ENCODE peak calls at places on chromosomes 13 and 19, in nine cellular contexts. M is HFFc6, V is choroid plexus epithelial cell, K is RWPE1, G is smooth muscle cell of the brain vasculature, O is Peyer's patch, A is NCI-H1092, I is iris pigment epithelial cell, U is NCI-H345. Q is an unnamed sample.

GRCh38 chr13:28530729-28531194 is 35.8 kb upstream of the FLT1 start:
- DNase-seq in K (no peak), M (peak), V (peak), I (peak), U (no peak), O (no peak), A (no peak), G (peak), Q (no peak)

GRCh38 chr13:22517544-22517943 is 663.2 kb upstream of the SGCG start:
- DNase-seq in O (no peak), I (no peak), U (peak), M (no peak), K (no peak), V (no peak), G (no peak), A (peak), Q (no peak)

GRCh38 chr19:51687791-51688664 is 5.1 kb upstream of the SPACA6 start:
- DNase-seq in G (no peak), V (peak), U (no peak), A (no peak), I (peak), K (peak), M (peak), O (no peak), Q (no peak)

GRCh38 chr13:30873519-30873918 is 32.6 kb upstream of the MEDAG start:
- DNase-seq in K (no peak), I (no peak), M (no peak), V (no peak), A (no peak), O (no peak), G (no peak), U (no peak), Q (no peak)

GRCh38 chr19:23855676-23856075 is 59.0 kb upstream of the ZNF726 start:
- DNase-seq in M (no peak), U (no peak), K (no peak), G (no peak), A (no peak), V (no peak), I (no peak), O (no peak), Q (no peak)

GRCh38 chr13:76014618-76015315 is 378.6 kb downstream of the LMO7 start:
- DNase-seq in G (no peak), A (no peak), V (peak), U (no peak), I (peak), M (no peak), K (no peak), O (no peak), Q (no peak)

GRCh38 chr19:28400953-28401671 is 811.8 kb downstream of the UQCRFS1 start:
- DNase-seq in M (no peak), I (no peak), O (no peak), G (no peak), A (no peak), V (no peak), K (no peak), U (peak), Q (no peak)

GRCh38 chr19:38362076-38362945 is 12.1 kb upstream of the PSMD8 start:
- DNase-seq in A (no peak), O (peak), G (no peak), K (peak), V (peak), U (peak), I (peak), M (peak), Q (peak)

GRCh38 chr19:6264077-6264445 is 15.7 kb downstream of the MLLT1 start:
- DNase-seq in V (peak), I (peak), M (no peak), K (no peak), A (no peak), G (no peak), U (no peak), O (no peak), Q (no peak)

GRCh38 chr13:94997126-94997525 is 284.8 kb upstream of the SOX21 start:
- DNase-seq in K (no peak), O (no peak), I (no peak), V (no peak), U (no peak), A (no peak), M (no peak), G (no peak), Q (no peak)

GRCh38 chr13:90787007-90787406 is 560.5 kb upstream of the MIR17HG start:
- DNase-seq in U (no peak), K (no peak), V (peak), M (no peak), O (no peak), I (peak), G (no peak), A (no peak), Q (no peak)

GRCh38 chr13:73995752-73996151 is 138.5 kb downstream of the KLF12 start:
- DNase-seq in A (no peak), G (no peak), I (no peak), O (no peak), V (no peak), K (no peak), M (no peak), U (no peak), Q (no peak)

GRCh38 chr13:52677823-52678222 is 25.2 kb downstream of the SUGT1 start:
- DNase-seq in O (no peak), K (no peak), I (no peak), G (no peak), V (no peak), A (no peak), M (no peak), U (no peak), Q (no peak)

GRCh38 chr13:51520524-51520923 is 63.7 kb upstream of the WDFY2 start:
- DNase-seq in M (peak), V (peak), O (no peak), U (no peak), G (peak), I (peak), K (no peak), A (no peak), Q (no peak)

GRCh38 chr13:95457294-95457693 is 95.2 kb upstream of the CLDN10 start:
- DNase-seq in I (peak), V (peak), G (no peak), M (no peak), U (no peak), K (no peak), A (no peak), O (no peak), Q (no peak)

GRCh38 chr19:10553943-10554381 is 10.3 kb downstream of the ATG4D start:
- DNase-seq in O (peak), M (no peak), A (no peak), G (no peak), I (no peak), U (no peak), K (peak), V (no peak), Q (peak)

GRCh38 chr19:1864480-1865171 is 1.2 kb upstream of the KLF16 start:
- DNase-seq in G (no peak), O (peak), K (no peak), A (no peak), M (peak), U (no peak), V (peak), I (peak), Q (peak)

GRCh38 chr13:37492741-37493514 is 105.6 kb downstream of the POSTN start:
- DNase-seq in K (no peak), O (no peak), V (peak), I (peak), M (peak), A (no peak), U (no peak), G (no peak), Q (no peak)

GRCh38 chr19:3500429-3501101 is at the start of gene DOHH:
- DNase-seq in O (peak), U (peak), V (peak), G (peak), I (peak), M (peak), A (peak), K (peak), Q (peak)

GRCh38 chr19:11023635-11024168 is 62.9 kb downstream of the SMARCA4 start:
- DNase-seq in G (no peak), A (no peak), O (no peak), V (no peak), U (no peak), M (no peak), I (no peak), K (no peak), Q (no peak)

GRCh38 chr13:48818495-48818961 is 157.2 kb upstream of the FNDC3A start:
- DNase-seq in K (peak), A (no peak), U (no peak), V (peak), O (no peak), I (peak), G (peak), M (peak), Q (no peak)

GRCh38 chr13:113474179-113474578 is 16.3 kb downstream of the DCUN1D2 start:
- DNase-seq in V (peak), M (no peak), I (peak), U (no peak), K (peak), G (no peak), A (no peak), O (no peak), Q (no peak)

GRCh38 chr13:62033932-62034331 is 618.3 kb upstream of the PCDH20 start:
- DNase-seq in O (no peak), V (no peak), I (no peak), M (no peak), G (no peak), A (no peak), U (no peak), K (no peak), Q (no peak)

GRCh38 chr13:45198041-45198440 is 2.8 kb downstream of the KCTD4 start:
- DNase-seq in K (no peak), I (no peak), U (no peak), G (no peak), V (no peak), M (no peak), O (no peak), A (no peak), Q (no peak)

GRCh38 chr19:39778763-39779162 is at the start of gene LEUTX:
- DNase-seq in I (no peak), V (no peak), A (no peak), O (no peak), M (no peak), K (no peak), G (no peak), U (no peak), Q (no peak)

GRCh38 chr19:13505761-13506549 is at the start of gene CACNA1A:
- DNase-seq in I (peak), G (no peak), O (no peak), U (no peak), K (no peak), M (no peak), A (no peak), V (no peak), Q (no peak)

GRCh38 chr13:113305208-113305607 is 8.2 kb downstream of the LAMP1 start:
- DNase-seq in G (no peak), A (no peak), M (peak), U (no peak), V (peak), O (no peak), I (peak), K (peak), Q (no peak)

GRCh38 chr19:56692496-56692895 is 20.9 kb upstream of the ZNF835 start:
- DNase-seq in V (no peak), K (no peak), U (no peak), A (no peak), I (peak), M (no peak), O (no peak), G (no peak), Q (no peak)

GRCh38 chr13:46845146-46845545 is 48.2 kb upstream of the ESD start:
- DNase-seq in V (no peak), G (no peak), M (no peak), K (no peak), O (no peak), I (no peak), U (no peak), A (no peak), Q (no peak)

GRCh38 chr19:41910992-41911888 is 17.0 kb downstream of the ERFL start:
- DNase-seq in M (no peak), K (no peak), A (no peak), U (no peak), O (no peak), G (no peak), I (no peak), V (no peak), Q (no peak)

GRCh38 chr13:109809216-109809890 is 23.0 kb upstream of the IRS2 start:
- DNase-seq in M (no peak), A (no peak), V (no peak), K (no peak), G (no peak), U (no peak), O (no peak), I (no peak), Q (no peak)

GRCh38 chr19:55387736-55388497 is 2.2 kb downstream of the RPL28 start:
- DNase-seq in I (no peak), K (no peak), G (no peak), M (no peak), O (no peak), V (no peak), U (no peak), A (no peak), Q (no peak)

GRCh38 chr13:75694742-75695141 is 58.6 kb downstream of the LMO7 start:
- DNase-seq in V (no peak), O (no peak), K (no peak), G (no peak), A (no peak), I (no peak), M (no peak), U (no peak), Q (no peak)

GRCh38 chr13:28746289-28746612 is 27.5 kb upstream of the SLC46A3 start:
- DNase-seq in G (no peak), I (no peak), O (no peak), A (no peak), U (no peak), V (no peak), M (no peak), K (no peak), Q (no peak)

GRCh38 chr13:113119166-113119821 is 3.3 kb upstream of the F10 start:
- DNase-seq in I (no peak), A (no peak), U (no peak), K (no peak), M (no peak), V (no peak), G (no peak), O (no peak), Q (no peak)

GRCh38 chr19:31304877-31305312 is 44.3 kb downstream of the TSHZ3 start:
- DNase-seq in A (no peak), I (peak), O (no peak), U (no peak), K (no peak), M (no peak), G (no peak), V (peak), Q (no peak)

GRCh38 chr13:111302045-111302722 is 18.3 kb upstream of the TEX29 start:
- DNase-seq in M (no peak), O (no peak), G (no peak), A (no peak), U (peak), V (no peak), I (no peak), K (no peak), Q (no peak)

GRCh38 chr19:7562646-7563393 is 27.3 kb downstream of the PNPLA6 start:
- DNase-seq in I (no peak), M (no peak), K (no peak), O (no peak), G (no peak), A (no peak), V (no peak), U (no peak), Q (no peak)

GRCh38 chr19:14107581-14108461 is 9.7 kb downstream of the PRKACA start:
- DNase-seq in O (no peak), V (no peak), M (no peak), G (no peak), A (no peak), I (peak), K (no peak), U (no peak), Q (no peak)

Q was measured in activated gamma-delta T cell treated with Interleukin-2 at 50 U/mL for 16 hours.